ENCODE peak calls at places on chromosomes 3 and 15, in ten cellular contexts. G, S, F, Q, O, X, C, B, Y and Z are unnamed samples.

GRCh38 chr15:88803241-88803919 is at the start of gene ACAN:
- DNase-seq in G (no peak), S (no peak), F (no peak), Q (no peak), O (no peak), X (no peak), C (no peak), B (no peak), Y (no peak), Z (no peak)

GRCh38 chr3:193773266-193774183 is 180.5 kb downstream of the OPA1 start:
- DNase-seq in G (no peak), S (no peak), F (no peak), Q (no peak), O (no peak), X (no peak), C (peak; percentile 83), B (no peak), Y (no peak), Z (no peak)

GRCh38 chr3:50219285-50219684 is 14.2 kb downstream of the SLC38A3 start:
- DNase-seq in G (no peak), S (no peak), F (no peak), Q (no peak), O (no peak), X (no peak), C (no peak), B (no peak), Y (no peak), Z (no peak)

GRCh38 chr15:60713096-60714084 is 234.4 kb upstream of the ICE2 start:
- DNase-seq in G (no peak), S (no peak), F (no peak), Q (no peak), O (no peak), X (no peak), C (no peak), B (peak; percentile 57), Y (peak; percentile 15), Z (no peak)

GRCh38 chr15:37134244-37134643 is 33.9 kb upstream of the MEIS2 start:
- DNase-seq in G (no peak), S (no peak), F (no peak), Q (no peak), O (no peak), X (no peak), C (no peak), B (no peak), Y (no peak), Z (no peak)

GRCh38 chr15:26690778-26691177 is 82.1 kb downstream of the GABRB3 start:
- DNase-seq in G (no peak), S (no peak), F (no peak), Q (no peak), O (no peak), X (no peak), C (no peak), B (no peak), Y (no peak), Z (no peak)

GRCh38 chr15:78979456-78980320 is 34.8 kb upstream of the CTSH start:
- DNase-seq in G (no peak), S (peak; percentile 85), F (peak; percentile 67), Q (no peak), O (peak; percentile 84), X (peak; percentile 69), C (no peak), B (peak; percentile 67), Y (peak; percentile 68), Z (peak; percentile 89)

GRCh38 chr3:194879991-194880939 is 194.6 kb downstream of the FAM43A start:
- DNase-seq in G (peak; percentile 27), S (no peak), F (peak; percentile 7), Q (peak; percentile 83), O (peak; percentile 28), X (no peak), C (peak; percentile 92), B (no peak), Y (peak; percentile 86), Z (peak; percentile 32)

GRCh38 chr3:21613372-21614070 is 137.5 kb downstream of the ZNF385D start:
- DNase-seq in G (no peak), S (no peak), F (no peak), Q (no peak), O (no peak), X (no peak), C (no peak), B (no peak), Y (no peak), Z (no peak)

GRCh38 chr3:159978353-159978752 is 10.3 kb upstream of the IL12A start:
- DNase-seq in G (no peak), S (peak; percentile 80), F (peak; percentile 42), Q (no peak), O (no peak), X (no peak), C (no peak), B (no peak), Y (peak; percentile 29), Z (no peak)

GRCh38 chr3:188421151-188421821 is 267.3 kb downstream of the LPP start:
- DNase-seq in G (no peak), S (no peak), F (no peak), Q (no peak), O (no peak), X (no peak), C (no peak), B (no peak), Y (no peak), Z (no peak)

GRCh38 chr3:172713316-172713715 is 2.4 kb upstream of the NCEH1 start:
- DNase-seq in G (no peak), S (no peak), F (no peak), Q (no peak), O (no peak), X (no peak), C (no peak), B (no peak), Y (no peak), Z (no peak)

GRCh38 chr3:13415236-13416001 is 4.7 kb downstream of the NUP210 start:
- DNase-seq in G (no peak), S (no peak), F (no peak), Q (no peak), O (no peak), X (no peak), C (no peak), B (no peak), Y (no peak), Z (no peak)

GRCh38 chr15:100772478-100773378 is 106.9 kb upstream of the ALDH1A3 start:
- DNase-seq in G (no peak), S (no peak), F (no peak), Q (no peak), O (no peak), X (no peak), C (peak; percentile 57), B (no peak), Y (no peak), Z (no peak)

GRCh38 chr15:34271493-34271892 is 46.7 kb downstream of the EMC4 start:
- DNase-seq in G (no peak), S (peak; percentile 3), F (no peak), Q (no peak), O (no peak), X (no peak), C (no peak), B (no peak), Y (no peak), Z (peak; percentile 55)

GRCh38 chr3:69276884-69277283 is 109.0 kb downstream of the FRMD4B start:
- DNase-seq in G (no peak), S (no peak), F (no peak), Q (no peak), O (no peak), X (no peak), C (no peak), B (no peak), Y (no peak), Z (no peak)
- H3K27ac ChIP-seq in G (no peak overlapping the region), S (no peak overlapping the region), F (no peak overlapping the region), Q (no peak overlapping the region), O (no peak overlapping the region), X (no peak overlapping the region), C (no peak overlapping the region), B (no peak overlapping the region), Y (no peak overlapping the region), Z (no peak overlapping the region)

GRCh38 chr3:117248149-117248548 is 538.6 kb downstream of the TUSC7 start:
- DNase-seq in G (no peak), S (no peak), F (no peak), Q (no peak), O (no peak), X (no peak), C (no peak), B (no peak), Y (no peak), Z (no peak)
- TF ChIP-seq POLR2A in G (no peak), S (no peak), F (no peak), Q (no peak), O (no peak), X (no peak), C (no peak), B (no peak), Y (no peak), Z (no peak)

GRCh38 chr15:55267401-55268053 is 22.1 kb downstream of the RAB27A start:
- DNase-seq in G (no peak), S (no peak), F (peak; percentile 69), Q (no peak), O (peak; percentile 67), X (no peak), C (no peak), B (peak; percentile 84), Y (peak; percentile 12), Z (peak; percentile 65)
- H3K36me3 ChIP-seq in G (no peaks in the 10 kb centered on the region), S (no peaks in the 10 kb centered on the region), F (no peaks in the 10 kb centered on the region), Q (no peaks in the 10 kb centered on the region), O (no peaks in the 10 kb centered on the region), X (no peaks in the 10 kb centered on the region), C (peaks cover 4% of the 10 kb centered on the region), B (no peaks in the 10 kb centered on the region), Y (no peaks in the 10 kb centered on the region), Z (no peaks in the 10 kb centered on the region)

GRCh38 chr3:33426068-33426467 is 14.1 kb downstream of the UBP1 start:
- DNase-seq in G (no peak), S (no peak), F (no peak), Q (no peak), O (no peak), X (no peak), C (no peak), B (no peak), Y (no peak), Z (no peak)

GRCh38 chr3:33424606-33425453 is 15.4 kb downstream of the UBP1 start:
- DNase-seq in G (no peak), S (no peak), F (no peak), Q (no peak), O (no peak), X (no peak), C (no peak), B (no peak), Y (peak; percentile 26), Z (no peak)

GRCh38 chr3:33426630-33427341 is 13.4 kb downstream of the UBP1 start:
- DNase-seq in G (no peak), S (no peak), F (peak; percentile 75), Q (no peak), O (no peak), X (no peak), C (no peak), B (no peak), Y (no peak), Z (no peak)

GRCh38 chr3:33428812-33429211 is 11.4 kb downstream of the UBP1 start:
- DNase-seq in G (no peak), S (no peak), F (no peak), Q (no peak), O (no peak), X (no peak), C (no peak), B (no peak), Y (no peak), Z (no peak)

DNA sequence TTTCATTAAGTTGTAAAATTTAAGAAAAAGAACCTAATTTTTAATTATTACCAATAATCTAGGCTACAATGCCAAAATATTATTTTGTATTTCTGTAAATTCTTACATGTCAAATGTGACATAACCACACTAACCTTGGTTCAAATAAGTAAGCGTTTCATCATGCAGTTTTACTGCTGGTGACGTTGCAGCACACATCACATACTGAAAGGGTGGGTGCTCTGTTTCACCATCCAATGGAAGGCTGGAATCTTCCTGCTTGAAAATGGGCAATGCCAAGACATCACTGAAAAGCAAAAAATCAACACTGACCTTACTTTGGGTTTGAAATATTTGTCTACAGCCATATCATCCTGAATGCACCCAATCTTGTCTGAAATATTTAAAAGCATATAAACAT is 14.7 kb downstream of the UBP1 start:
- DNase-seq in G (no peak), S (no peak), F (no peak), Q (no peak), O (no peak), X (no peak), C (no peak), B (no peak), Y (no peak), Z (no peak)
- H3K27ac ChIP-seq in G (no peak overlapping the region), S (no peak overlapping the region), F (no peak overlapping the region), Q (no peak overlapping the region), O (no peak overlapping the region), X (no peak overlapping the region), C (no peak overlapping the region), B (no peak overlapping the region), Y (no peak overlapping the region), Z (no peak overlapping the region)